ENCODE peak calls at places on chromosomes 16 and 17, in six cellular contexts. One of them, this sample, is unnamed.

GRCh38 chr17:17781591-17782424 is 55.0 kb downstream of the SREBF1 start:
- DNase-seq in OCI-LY7: no peak
- DNase-seq in neural progenitor cell: peak; percentile 78
- DNase-seq in H9: peak; percentile 68
- DNase-seq in mammary epithelial cell: no peak
- DNase-seq in H1: peak; percentile 68
- DNase-seq in this sample: peak; percentile 45

GRCh38 chr16:27228621-27229501 is 25.5 kb downstream of the KDM8 start:
- DNase-seq in OCI-LY7: peak; percentile 27
- DNase-seq in neural progenitor cell: no peak
- DNase-seq in H9: no peak
- DNase-seq in mammary epithelial cell: no peak
- DNase-seq in H1: no peak
- DNase-seq in this sample: no peak

GRCh38 chr17:28985950-28986713 is 19.7 kb downstream of the SEZ6 start:
- DNase-seq in OCI-LY7: no peak
- DNase-seq in neural progenitor cell: peak; percentile 94
- DNase-seq in H9: peak; percentile 88
- DNase-seq in mammary epithelial cell: no peak
- DNase-seq in H1: peak; percentile 81
- DNase-seq in this sample: no peak

GRCh38 chr17:70945386-70945785 is 776.1 kb downstream of the KCNJ2 start:
- DNase-seq in OCI-LY7: no peak
- DNase-seq in neural progenitor cell: peak; percentile 33
- DNase-seq in H9: peak; percentile 40
- DNase-seq in mammary epithelial cell: no peak
- DNase-seq in H1: no peak
- DNase-seq in this sample: no peak

GRCh38 chr17:52536466-52536865 is 378.0 kb upstream of the CA10 start:
- DNase-seq in OCI-LY7: no peak
- DNase-seq in neural progenitor cell: no peak
- DNase-seq in H9: no peak
- DNase-seq in mammary epithelial cell: no peak
- DNase-seq in H1: no peak
- DNase-seq in this sample: no peak

GRCh38 chr16:50261707-50262235 is 4.6 kb upstream of the ADCY7 start:
- DNase-seq in OCI-LY7: no peak
- DNase-seq in neural progenitor cell: no peak
- DNase-seq in H9: no peak
- DNase-seq in mammary epithelial cell: no peak
- DNase-seq in H1: no peak
- DNase-seq in this sample: no peak

GRCh38 chr16:14302031-14302398 is 230.9 kb downstream of the MRTFB start:
- DNase-seq in OCI-LY7: peak; percentile 84
- DNase-seq in neural progenitor cell: peak; percentile 82
- DNase-seq in H9: peak; percentile 44
- DNase-seq in mammary epithelial cell: peak; percentile 74
- DNase-seq in H1: no peak
- DNase-seq in this sample: peak; percentile 69

GRCh38 chr17:44159519-44160210 is 10.8 kb upstream of the ASB16 start:
- DNase-seq in OCI-LY7: no peak
- DNase-seq in neural progenitor cell: no peak
- DNase-seq in H9: no peak
- DNase-seq in mammary epithelial cell: no peak
- DNase-seq in H1: no peak
- DNase-seq in this sample: no peak

GRCh38 chr16:47887496-47887895 is 268.3 kb downstream of the ABCC12 start:
- DNase-seq in OCI-LY7: no peak
- DNase-seq in neural progenitor cell: peak; percentile 47
- DNase-seq in H9: peak; percentile 71
- DNase-seq in mammary epithelial cell: peak; percentile 82
- DNase-seq in H1: no peak
- DNase-seq in this sample: peak; percentile 85

GRCh38 chr16:82643936-82644630 is 17.3 kb downstream of the CDH13 start:
- DNase-seq in OCI-LY7: no peak
- DNase-seq in neural progenitor cell: peak; percentile 16
- DNase-seq in H9: peak; percentile 63
- DNase-seq in mammary epithelial cell: no peak
- DNase-seq in H1: peak; percentile 50
- DNase-seq in this sample: no peak

GRCh38 chr17:1252203-1252608 is 18.0 kb upstream of the BHLHA9 start:
- DNase-seq in OCI-LY7: no peak
- DNase-seq in neural progenitor cell: no peak
- DNase-seq in H9: no peak
- DNase-seq in mammary epithelial cell: no peak
- DNase-seq in H1: no peak
- DNase-seq in this sample: no peak

GRCh38 chr17:71793550-71793949 is 327.3 kb upstream of the SOX9 start:
- DNase-seq in OCI-LY7: no peak
- DNase-seq in neural progenitor cell: no peak
- DNase-seq in H9: no peak
- DNase-seq in mammary epithelial cell: peak; percentile 30
- DNase-seq in H1: no peak
- DNase-seq in this sample: no peak

GRCh38 chr17:74190154-74190553 is 13.3 kb upstream of the RPL38 start:
- DNase-seq in OCI-LY7: peak; percentile 68
- DNase-seq in neural progenitor cell: peak; percentile 53
- DNase-seq in H9: no peak
- DNase-seq in mammary epithelial cell: peak; percentile 43
- DNase-seq in H1: no peak
- DNase-seq in this sample: peak; percentile 50

GRCh38 chr17:79411419-79411818 is 199.4 kb downstream of the RBFOX3 start:
- DNase-seq in OCI-LY7: no peak
- DNase-seq in neural progenitor cell: no peak
- DNase-seq in H9: no peak
- DNase-seq in mammary epithelial cell: no peak
- DNase-seq in H1: no peak
- DNase-seq in this sample: no peak

GRCh38 chr16:30896203-30896889 is at the start of gene CTF1:
- DNase-seq in OCI-LY7: no peak
- DNase-seq in neural progenitor cell: peak; percentile 92
- DNase-seq in H9: peak; percentile 85
- DNase-seq in mammary epithelial cell: peak; percentile 52
- DNase-seq in H1: peak; percentile 89
- DNase-seq in this sample: peak; percentile 53

GRCh38 chr17:1047177-1047885 is 50.4 kb downstream of the TIMM22 start:
- DNase-seq in OCI-LY7: no peak
- DNase-seq in neural progenitor cell: no peak
- DNase-seq in H9: no peak
- DNase-seq in mammary epithelial cell: no peak
- DNase-seq in H1: no peak
- DNase-seq in this sample: no peak

GRCh38 chr17:76645481-76645880 is 1.9 kb upstream of the ST6GALNAC1 start:
- DNase-seq in OCI-LY7: no peak
- DNase-seq in neural progenitor cell: no peak
- DNase-seq in H9: no peak
- DNase-seq in mammary epithelial cell: no peak
- DNase-seq in H1: no peak
- DNase-seq in this sample: no peak

GRCh38 chr17:58264407-58265103 is 16.2 kb downstream of the MPO start:
- DNase-seq in OCI-LY7: no peak
- DNase-seq in neural progenitor cell: no peak
- DNase-seq in H9: no peak
- DNase-seq in mammary epithelial cell: no peak
- DNase-seq in H1: peak; percentile 14
- DNase-seq in this sample: no peak

GRCh38 chr16:66474750-66475199 is 47.7 kb downstream of the BEAN1 start:
- DNase-seq in OCI-LY7: peak; percentile 78
- DNase-seq in neural progenitor cell: no peak
- DNase-seq in H9: no peak
- DNase-seq in mammary epithelial cell: no peak
- DNase-seq in H1: peak; percentile 33
- DNase-seq in this sample: peak; percentile 39

GRCh38 chr17:76935331-76935730 is 67.1 kb downstream of the MGAT5B start:
- DNase-seq in OCI-LY7: no peak
- DNase-seq in neural progenitor cell: no peak
- DNase-seq in H9: no peak
- DNase-seq in mammary epithelial cell: peak; percentile 12
- DNase-seq in H1: no peak
- DNase-seq in this sample: peak; percentile 75

GRCh38 chr16:80314042-80314441 is 226.8 kb upstream of the DYNLRB2 start:
- DNase-seq in OCI-LY7: no peak
- DNase-seq in neural progenitor cell: no peak
- DNase-seq in H9: no peak
- DNase-seq in mammary epithelial cell: no peak
- DNase-seq in H1: no peak
- DNase-seq in this sample: no peak

GRCh38 chr16:5415123-5415522 is 317.5 kb upstream of the EEF2KMT start:
- DNase-seq in OCI-LY7: no peak
- DNase-seq in neural progenitor cell: peak; percentile 37
- DNase-seq in H9: peak; percentile 60
- DNase-seq in mammary epithelial cell: no peak
- DNase-seq in H1: no peak
- DNase-seq in this sample: no peak

GRCh38 chr16:68754117-68754792 is 17.2 kb downstream of the CDH1 start:
- DNase-seq in OCI-LY7: no peak
- DNase-seq in neural progenitor cell: no peak
- DNase-seq in H9: no peak
- DNase-seq in mammary epithelial cell: peak; percentile 62
- DNase-seq in H1: no peak
- DNase-seq in this sample: peak; percentile 51

GRCh38 chr16:59971264-59971663 is 1237.1 kb upstream of the GOT2 start:
- DNase-seq in OCI-LY7: no peak
- DNase-seq in neural progenitor cell: no peak
- DNase-seq in H9: no peak
- DNase-seq in mammary epithelial cell: peak; percentile 42
- DNase-seq in H1: no peak
- DNase-seq in this sample: peak; percentile 15

DNA sequence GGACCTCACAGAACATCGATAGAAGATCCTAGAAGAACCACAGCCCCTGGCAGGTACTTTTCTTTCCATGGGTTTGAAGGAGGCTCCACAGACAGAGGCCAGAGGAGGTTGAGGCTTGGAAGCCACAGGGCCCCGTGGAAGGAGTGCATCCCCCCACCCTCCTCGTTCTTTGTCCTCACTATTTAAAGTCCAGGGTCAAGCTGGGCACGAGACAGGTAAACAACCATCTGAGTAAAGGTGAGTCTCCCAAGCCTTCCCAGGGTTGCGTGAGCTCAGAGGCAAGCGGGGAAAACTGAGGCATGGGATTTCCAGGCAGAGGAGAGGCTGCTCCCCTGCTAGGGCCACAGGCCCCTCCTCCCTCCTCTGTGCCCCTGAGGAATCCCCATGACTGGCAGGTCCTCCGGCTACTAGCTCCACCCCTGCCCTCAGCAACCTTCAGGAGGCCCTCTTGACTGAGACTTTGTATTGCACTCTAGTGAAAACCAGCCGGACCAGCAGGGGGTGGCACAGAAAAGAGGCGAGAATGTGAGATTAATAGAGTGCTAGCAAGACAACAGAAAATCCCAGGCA is 927 bp upstream of the SULT1A2 start:
- DNase-seq in OCI-LY7: peak; percentile 58
- DNase-seq in neural progenitor cell: peak; percentile 50
- DNase-seq in H9: peak; percentile 65
- DNase-seq in mammary epithelial cell: no peak
- DNase-seq in H1: no peak
- DNase-seq in this sample: no peak
- H2AFZ ChIP-seq in OCI-LY7: peak overlapping the region; percentile 34
- H2AFZ ChIP-seq in neural progenitor cell: no peak overlapping the region
- H2AFZ ChIP-seq in H9: no peak overlapping the region
- H2AFZ ChIP-seq in mammary epithelial cell: no peak overlapping the region
- H2AFZ ChIP-seq in H1: no peak overlapping the region
- H2AFZ ChIP-seq in this sample: no peak overlapping the region

GRCh38 chr17:48444531-48445247 is 14.7 kb upstream of the SKAP1 start:
- DNase-seq in OCI-LY7: peak; percentile 45
- DNase-seq in neural progenitor cell: no peak
- DNase-seq in H9: no peak
- DNase-seq in mammary epithelial cell: no peak
- DNase-seq in H1: no peak
- DNase-seq in this sample: no peak
- H3K4me2 ChIP-seq in OCI-LY7: peak overlapping the region; percentile 37
- H3K4me2 ChIP-seq in neural progenitor cell: no peak overlapping the region
- H3K4me2 ChIP-seq in H9: no peak overlapping the region
- H3K4me2 ChIP-seq in mammary epithelial cell: no peak overlapping the region
- H3K4me2 ChIP-seq in H1: no peak overlapping the region
- H3K4me2 ChIP-seq in this sample: no peak overlapping the region

DNA sequence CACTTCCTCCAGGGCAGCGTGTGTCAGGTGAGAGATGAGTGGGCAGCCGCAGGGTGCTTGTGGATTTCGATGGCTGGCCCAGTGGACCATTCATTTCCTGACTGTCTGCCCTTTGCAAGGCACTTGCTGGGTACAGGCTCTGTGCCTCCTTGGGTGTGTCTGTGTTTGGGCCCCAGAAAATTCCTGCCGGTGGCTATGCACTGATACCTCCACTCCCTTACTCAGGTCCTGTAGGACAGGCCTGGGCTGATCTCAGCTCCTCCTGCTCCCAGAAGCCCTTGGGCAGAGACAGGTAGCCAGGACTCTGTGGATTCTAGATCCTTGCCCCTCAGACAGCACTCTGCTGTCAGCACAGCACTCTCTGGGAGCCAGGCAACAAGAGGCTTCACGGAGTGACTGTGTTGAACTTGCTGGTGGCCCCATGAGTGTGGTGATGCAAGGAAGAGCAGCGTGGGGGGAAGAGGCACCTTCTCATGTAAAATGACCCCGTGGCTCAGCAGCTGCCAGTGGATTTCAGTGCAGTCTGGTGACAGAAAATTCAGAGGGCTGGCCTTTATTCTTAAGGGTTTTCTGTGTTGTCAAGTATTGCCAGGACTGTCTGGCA is 29.0 kb downstream of the PGS1 start:
- DNase-seq in OCI-LY7: no peak
- DNase-seq in neural progenitor cell: no peak
- DNase-seq in H9: no peak
- DNase-seq in mammary epithelial cell: peak; percentile 31
- DNase-seq in H1: no peak
- DNase-seq in this sample: no peak
- H3K79me2 ChIP-seq in OCI-LY7: no peaks in the 10 kb centered on the region
- H3K79me2 ChIP-seq in neural progenitor cell: peaks cover 47% of the 10 kb centered on the region
- H3K79me2 ChIP-seq in H9: peaks cover 6% of the 10 kb centered on the region
- H3K79me2 ChIP-seq in mammary epithelial cell: peaks cover 82% of the 10 kb centered on the region
- H3K79me2 ChIP-seq in H1: no peaks in the 10 kb centered on the region
- H3K79me2 ChIP-seq in this sample: peaks cover 72% of the 10 kb centered on the region

DNA sequence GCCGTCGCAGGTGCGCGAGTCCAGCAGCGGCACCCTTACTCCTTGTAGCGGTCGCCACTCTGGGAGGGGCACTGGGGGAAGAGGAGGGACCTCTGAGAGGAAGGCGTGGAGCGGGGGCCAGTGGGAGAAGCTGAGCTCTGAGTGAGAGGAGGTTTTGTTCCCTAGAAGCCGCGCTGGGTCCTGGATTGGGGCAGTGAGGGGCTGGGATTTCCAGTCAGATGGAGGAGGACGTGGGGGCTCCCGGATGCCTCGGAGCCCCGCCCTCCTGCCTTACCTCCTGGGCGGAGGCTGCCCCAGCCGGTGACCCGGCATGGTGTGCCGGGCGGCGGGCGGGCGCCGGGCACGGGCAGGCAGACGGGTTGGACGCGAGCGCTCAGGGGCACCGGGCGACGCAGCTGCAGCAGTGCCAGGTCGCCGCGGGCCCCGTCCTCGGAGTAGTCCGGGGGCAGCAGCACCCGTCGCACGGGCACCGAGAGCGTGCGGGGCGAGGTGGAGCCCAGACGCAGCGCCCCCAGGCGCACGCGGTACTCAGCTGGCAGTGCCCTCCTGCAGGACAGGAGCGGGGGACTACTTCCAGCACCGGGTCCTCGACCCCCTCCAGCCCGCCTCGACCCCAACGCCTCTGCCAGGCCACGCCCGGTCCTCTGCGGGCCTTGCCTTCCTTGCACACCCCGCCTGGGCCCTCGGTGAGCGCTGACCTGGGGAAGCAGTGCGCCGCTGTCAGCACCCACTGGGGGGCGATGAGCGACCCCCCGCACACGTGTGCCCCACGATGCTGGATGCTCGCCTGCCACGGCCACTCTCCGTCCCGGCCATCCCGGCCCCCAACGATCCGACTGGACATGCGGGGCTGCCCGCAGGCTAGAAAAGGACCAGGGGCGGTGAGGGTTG is 2.0 kb downstream of the PRSS33 start:
- DNase-seq in OCI-LY7: no peak
- DNase-seq in neural progenitor cell: no peak
- DNase-seq in H9: peak; percentile 45
- DNase-seq in mammary epithelial cell: no peak
- DNase-seq in H1: no peak
- DNase-seq in this sample: no peak
- H2AFZ ChIP-seq in OCI-LY7: no peak overlapping the region
- H2AFZ ChIP-seq in neural progenitor cell: no peak overlapping the region
- H2AFZ ChIP-seq in H9: no peak overlapping the region
- H2AFZ ChIP-seq in mammary epithelial cell: peak overlapping the region; percentile 62
- H2AFZ ChIP-seq in H1: no peak overlapping the region
- H2AFZ ChIP-seq in this sample: peak overlapping the region; percentile 45

This sample was measured in PC-3.